ENCODE peak calls at places on chromosomes 5 and 9, in four cellular contexts. C, U, D and A are unnamed samples.

GRCh38 chr9:87910821-87911220 is 6.9 kb upstream of the SPATA31C1 start:
- DNase-seq in C (no peak), U (no peak), D (no peak), A (no peak)

GRCh38 chr5:74895906-74896305 is 29.7 kb upstream of the FAM169A start:
- DNase-seq in C (no peak), U (no peak), D (no peak), A (peak; percentile 71)

GRCh38 chr5:132229236-132229635 is 1.6 kb upstream of the P4HA2 start:
- DNase-seq in C (no peak), U (no peak), D (no peak), A (no peak)

GRCh38 chr5:35859101-35859661 is 2.5 kb downstream of the IL7R start:
- DNase-seq in C (no peak), U (no peak), D (no peak), A (peak; percentile 40)

GRCh38 chr5:159933531-159934485 is 17.5 kb downstream of the ADRA1B start:
- DNase-seq in C (no peak), U (no peak), D (no peak), A (no peak)

GRCh38 chr5:81268797-81269196 is 32.6 kb upstream of the ZCCHC9 start:
- DNase-seq in C (no peak), U (no peak), D (peak; percentile 38), A (peak; percentile 60)

GRCh38 chr5:61586096-61587084 is 254.3 kb downstream of the ZSWIM6 start:
- DNase-seq in C (no peak), U (no peak), D (no peak), A (peak; percentile 23)

GRCh38 chr5:14165375-14166091 is 22.4 kb downstream of the TRIO start:
- DNase-seq in C (no peak), U (no peak), D (peak; percentile 86), A (peak; percentile 98)

GRCh38 chr5:110957934-110958333 is 113.6 kb upstream of the TSLP start:
- DNase-seq in C (no peak), U (no peak), D (no peak), A (no peak)

GRCh38 chr5:75116836-75117235 is 64.5 kb upstream of the GCNT4 start:
- DNase-seq in C (no peak), U (no peak), D (no peak), A (no peak)

GRCh38 chr5:54525692-54526091 is 8.1 kb downstream of the SNX18 start:
- DNase-seq in C (no peak), U (no peak), D (no peak), A (no peak)

GRCh38 chr5:160665460-160665859 is 186.6 kb downstream of the ATP10B start:
- DNase-seq in C (no peak), U (no peak), D (no peak), A (no peak)

GRCh38 chr5:155053482-155053881 is 39.9 kb downstream of the KIF4B start:
- DNase-seq in C (no peak), U (no peak), D (no peak), A (no peak)

GRCh38 chr9:123486431-123486830 is 130.4 kb downstream of the CRB2 start:
- DNase-seq in C (no peak), U (no peak), D (no peak), A (no peak)

GRCh38 chr9:81650836-81651545 is 38.4 kb downstream of the TLE1 start:
- DNase-seq in C (no peak), U (no peak), D (no peak), A (no peak)

GRCh38 chr5:74342948-74343682 is 297.4 kb downstream of the ENC1 start:
- DNase-seq in C (peak; percentile 15), U (no peak), D (no peak), A (no peak)

GRCh38 chr5:97629281-97629680 is 446.2 kb upstream of the RIOK2 start:
- DNase-seq in C (no peak), U (no peak), D (peak; percentile 7), A (peak; percentile 33)

GRCh38 chr5:65625743-65626142 is 916 bp downstream of the SHLD3 start:
- DNase-seq in C (peak; percentile 10), U (no peak), D (no peak), A (peak; percentile 4)

GRCh38 chr5:10607023-10607665 is 43.3 kb downstream of the ANKRD33B start:
- DNase-seq in C (peak; percentile 44), U (no peak), D (no peak), A (peak; percentile 80)

GRCh38 chr5:169512385-169512784 is 71.2 kb upstream of the SPDL1 start:
- DNase-seq in C (no peak), U (no peak), D (no peak), A (no peak)

GRCh38 chr9:90300901-90301688 is 341.5 kb downstream of the DIRAS2 start:
- DNase-seq in C (no peak), U (peak; percentile 31), D (peak; percentile 59), A (peak; percentile 9)

GRCh38 chr9:131482343-131483006 is 20.2 kb upstream of the POMT1 start:
- DNase-seq in C (no peak), U (no peak), D (no peak), A (no peak)

GRCh38 chr5:66122379-66123034 is 21.6 kb upstream of the SREK1 start:
- DNase-seq in C (no peak), U (no peak), D (no peak), A (peak; percentile 38)

GRCh38 chr5:160083501-160083900 is 35.7 kb downstream of the PWWP2A start:
- DNase-seq in C (no peak), U (no peak), D (no peak), A (no peak)

GRCh38 chr5:174514983-174515394 is 209.4 kb upstream of the MSX2 start:
- DNase-seq in C (no peak), U (no peak), D (no peak), A (no peak)

GRCh38 chr5:90590-91547 is 1.1 kb upstream of the PLEKHG4B start:
- DNase-seq in C (no peak), U (no peak), D (no peak), A (no peak)

GRCh38 chr9:92100237-92100911 is 14.8 kb downstream of the SPTLC1 start:
- DNase-seq in C (no peak), U (peak; percentile 17), D (peak; percentile 78), A (peak; percentile 59)

GRCh38 chr9:123421801-123422455 is 65.9 kb downstream of the CRB2 start:
- DNase-seq in C (no peak), U (no peak), D (no peak), A (no peak)

GRCh38 chr5:154031923-154032489 is 6.7 kb downstream of the FAM114A2 start:
- DNase-seq in C (no peak), U (no peak), D (no peak), A (no peak)

GRCh38 chr9:17462869-17463464 is 115.9 kb upstream of the SH3GL2 start:
- DNase-seq in C (peak; percentile 9), U (no peak), D (no peak), A (peak; percentile 68)

GRCh38 chr9:34665381-34666250 is 3.2 kb upstream of the CCL27 start:
- DNase-seq in C (peak; percentile 92), U (peak; percentile 80), D (peak; percentile 92), A (peak; percentile 79)

GRCh38 chr9:95055851-95056551 is 261.5 kb downstream of the FANCC start:
- DNase-seq in C (no peak), U (no peak), D (no peak), A (peak; percentile 74)

DNA sequence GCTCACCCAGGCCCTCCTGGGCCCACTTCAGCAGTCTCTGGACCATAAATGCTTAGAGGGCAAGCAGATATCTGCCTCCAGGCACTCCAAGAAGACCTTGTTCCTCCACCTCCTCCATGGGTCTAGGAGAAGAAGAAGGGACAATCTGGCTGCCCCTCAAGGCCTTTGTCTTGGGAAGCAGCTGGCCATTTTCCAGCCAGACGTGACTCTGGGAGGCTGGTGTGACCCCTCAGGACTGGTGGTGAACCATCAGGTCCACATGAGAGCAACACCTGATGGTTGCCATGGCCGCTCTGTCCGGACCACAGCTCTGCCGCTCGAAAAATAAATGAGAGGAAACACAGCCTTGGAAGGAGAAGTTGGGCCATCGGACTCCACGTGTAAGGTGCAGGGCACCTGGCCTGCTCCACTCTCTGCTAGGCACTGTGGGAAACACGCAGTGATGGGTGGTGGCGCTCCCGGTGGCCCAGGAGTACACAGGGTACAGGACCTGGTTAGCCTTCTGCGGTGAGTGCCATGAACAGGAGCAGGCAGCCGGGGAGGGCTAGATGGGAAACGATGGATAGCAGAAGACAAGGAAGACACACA is 3.0 kb upstream of the COL5A1 start:
- DNase-seq in C (no peak), U (no peak), D (no peak), A (no peak)
- TF ChIP-seq POLR2AphosphoS5 in C (no peak), U (no peak), D (no peak), A (no peak)

DNA sequence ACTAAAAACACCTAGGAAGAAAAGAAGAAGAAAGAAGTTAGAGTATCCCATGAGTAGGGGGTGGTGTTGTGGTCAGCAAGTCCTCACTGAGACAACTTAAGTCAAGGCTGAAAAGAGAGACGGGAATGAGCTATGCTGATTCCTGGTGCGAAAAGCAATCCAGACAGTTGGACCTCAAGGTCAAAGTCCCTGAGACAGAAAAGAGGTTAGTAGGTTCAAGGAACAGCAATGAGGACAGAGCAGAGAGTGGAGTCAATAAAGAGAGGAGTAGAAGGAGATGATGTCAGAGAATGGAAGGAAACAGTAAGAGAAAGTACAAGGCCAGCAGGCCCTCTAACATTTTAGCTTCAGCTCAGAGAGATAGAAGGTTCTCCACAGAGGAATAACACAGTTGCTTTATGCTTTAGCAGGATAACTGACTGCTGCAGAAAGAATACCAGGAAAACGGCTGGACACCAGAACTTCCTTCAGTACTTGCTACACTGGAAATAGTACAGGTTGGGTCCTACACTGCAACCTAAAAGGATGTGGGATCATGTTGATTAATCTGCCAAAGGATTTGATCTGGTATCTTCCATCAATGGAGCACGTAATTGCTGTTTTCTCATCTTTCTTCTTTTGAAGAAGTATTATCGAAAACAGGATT is 43.6 kb downstream of the GNAQ start:
- DNase-seq in C (no peak), U (no peak), D (no peak), A (peak; percentile 39)
- H3K79me2 ChIP-seq in C (peaks cover 79% of the 10 kb centered on the region), U (peaks cover 52% of the 10 kb centered on the region), D (no peaks in the 10 kb centered on the region), A (peaks cover 66% of the 10 kb centered on the region)

DNA sequence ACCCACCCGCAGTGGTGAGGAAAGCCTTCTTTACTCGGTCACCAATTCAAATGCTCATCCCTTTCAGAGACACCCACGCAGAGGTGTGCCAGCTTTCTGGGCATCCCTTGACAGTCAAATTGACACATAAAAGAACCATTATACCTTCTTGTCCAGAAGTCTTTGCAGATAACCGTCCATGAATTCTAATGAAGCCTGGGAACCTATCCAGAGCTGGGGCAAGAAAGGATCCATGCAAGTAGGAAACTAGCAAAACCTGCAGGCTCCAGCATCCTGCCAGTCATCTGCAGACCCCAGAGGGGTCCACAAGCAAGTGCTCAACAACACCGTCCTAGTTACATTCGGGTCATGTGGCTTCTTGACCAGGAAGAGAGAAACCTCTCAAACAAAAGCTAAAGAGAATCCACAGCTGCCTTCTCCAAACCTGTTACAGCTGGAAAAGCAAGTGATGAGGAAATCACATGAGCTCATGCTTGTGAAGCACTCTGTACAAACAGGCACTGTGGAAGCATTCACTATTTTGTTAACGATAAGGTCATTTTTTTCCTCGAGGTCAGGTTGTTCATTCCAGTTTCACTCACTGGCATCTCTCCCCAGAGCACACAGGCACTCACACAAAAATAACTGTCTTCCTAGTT is 80.2 kb upstream of the DMRT1 start:
- DNase-seq in C (no peak), U (no peak), D (no peak), A (peak; percentile 79)
- TF ChIP-seq POLR2AphosphoS5 in C (no peak), U (no peak), D (no peak), A (no peak)

DNA sequence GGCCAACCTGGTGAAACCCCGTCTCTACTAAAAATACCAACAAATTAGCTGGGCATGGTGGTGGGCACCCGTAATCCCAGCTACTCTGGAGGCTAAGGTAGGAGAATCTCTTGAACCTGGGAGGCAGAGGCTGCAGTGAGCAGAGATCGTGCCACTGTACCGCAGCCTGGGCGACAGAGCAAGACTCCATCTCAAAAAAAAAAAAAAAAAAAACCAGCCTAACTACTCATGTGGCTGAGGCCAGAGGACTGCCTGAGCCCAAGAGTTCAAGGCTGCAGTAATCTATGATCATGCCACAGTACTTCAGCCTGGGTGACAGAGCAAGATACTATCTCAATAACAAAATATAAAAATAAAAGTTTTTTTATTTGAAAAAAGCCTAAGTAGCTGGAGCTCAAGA is 3.2 kb downstream of the UBTD2 start:
- DNase-seq in C (no peak), U (no peak), D (no peak), A (no peak)
- H3K79me2 ChIP-seq in C (no peaks in the 10 kb centered on the region), U (peaks cover 77% of the 10 kb centered on the region), D (peaks cover 76% of the 10 kb centered on the region), A (peaks cover 80% of the 10 kb centered on the region)

GRCh38 chr5:56608216-56608925 is 207.0 kb upstream of the MAP3K1 start:
- DNase-seq in C (no peak), U (no peak), D (no peak), A (no peak)
- TF ChIP-seq POLR2AphosphoS5 in C (no peak), U (no peak), D (no peak), A (no peak)